ENCODE peak calls at places on chromosomes 4 and X, in ten cellular contexts. B is lower lobe of right lung; J is PC-3; W is naive thymus-derived CD4-positive, alpha-beta T cell; H is tibial nerve; D is OCI-LY7; Z is right lobe of liver; A is H9; T is HCT116; P is uterus. M is an unnamed sample.

GRCh38 chrX:75522565-75523411 is at the start of gene ZDHHC15:
- DNase-seq in H (peak), T (no peak), W (peak), Z (no peak), B (peak), D (no peak), A (peak), J (peak), P (peak), M (no peak)

GRCh38 chr4:46441116-46441859 is 51.4 kb upstream of the GABRA2 start:
- DNase-seq in Z (no peak), J (no peak), T (no peak), B (no peak), W (no peak), P (no peak), D (no peak), H (no peak), A (no peak), M (no peak)

GRCh38 chr4:13535708-13536361 is 8.5 kb downstream of the NKX3-2 start:
- DNase-seq in Z (no peak), B (no peak), J (no peak), P (no peak), D (no peak), H (no peak), A (no peak), T (no peak), W (no peak), M (no peak)

GRCh38 chrX:40300286-40300890 is 202.6 kb upstream of the BCOR start:
- DNase-seq in J (no peak), H (no peak), A (no peak), B (no peak), W (no peak), P (no peak), T (no peak), Z (no peak), D (no peak), M (no peak)

GRCh38 chr4:163048447-163048846 is 118.2 kb downstream of the NAF1 start:
- DNase-seq in A (peak), W (peak), B (no peak), T (peak), J (peak), H (no peak), P (no peak), Z (no peak), D (peak), M (no peak)

GRCh38 chrX:136525738-136526606 is 6.0 kb upstream of the VGLL1 start:
- DNase-seq in P (peak), T (no peak), A (no peak), Z (peak), B (peak), J (peak), H (peak), D (no peak), W (no peak), M (no peak)

GRCh38 chr4:82748176-82748575 is 50.4 kb downstream of the SCD5 start:
- DNase-seq in D (no peak), B (no peak), P (no peak), T (no peak), A (no peak), Z (peak), W (no peak), J (no peak), H (no peak), M (no peak)

GRCh38 chr4:118335316-118335715 is 17.5 kb downstream of the PRSS12 start:
- DNase-seq in D (no peak), H (no peak), P (no peak), A (no peak), T (no peak), Z (no peak), B (no peak), J (no peak), W (no peak), M (no peak)

GRCh38 chr4:90190510-90190909 is 63.3 kb downstream of the CCSER1 start:
- DNase-seq in A (no peak), W (no peak), T (no peak), P (no peak), H (no peak), D (no peak), B (no peak), Z (no peak), J (no peak), M (no peak)

GRCh38 chr4:22476011-22476410 is 39.9 kb downstream of the ADGRA3 start:
- DNase-seq in Z (no peak), D (no peak), T (no peak), B (no peak), J (no peak), A (no peak), P (no peak), W (no peak), H (no peak), M (no peak)

GRCh38 chrX:41407816-41408215 is 39.3 kb upstream of the NYX start:
- DNase-seq in A (no peak), H (no peak), T (no peak), W (no peak), D (no peak), Z (no peak), J (no peak), B (no peak), P (no peak), M (no peak)

GRCh38 chr4:102163404-102164140 is 181.7 kb downstream of the SLC39A8 start:
- DNase-seq in A (no peak), W (no peak), Z (no peak), T (no peak), D (no peak), P (no peak), B (no peak), J (no peak), H (no peak), M (no peak)

GRCh38 chrX:138026211-138026610 is 460.3 kb downstream of the ZIC3 start:
- DNase-seq in H (no peak), Z (no peak), T (no peak), W (no peak), B (no peak), P (no peak), J (peak), D (peak), A (no peak), M (no peak)

GRCh38 chr4:38894340-38894982 is 26.9 kb downstream of the FAM114A1 start:
- DNase-seq in W (no peak), P (no peak), H (no peak), T (no peak), D (peak), A (no peak), B (no peak), Z (no peak), J (peak), M (no peak)

GRCh38 chr4:19329631-19330030 is 922.1 kb upstream of the SLIT2 start:
- DNase-seq in A (no peak), H (no peak), P (no peak), T (no peak), Z (no peak), D (no peak), J (no peak), B (no peak), W (no peak), M (no peak)

GRCh38 chr4:98260047-98260578 is 1.1 kb upstream of the RAP1GDS1 start:
- DNase-seq in T (peak), H (peak), Z (peak), B (no peak), D (peak), P (peak), W (peak), J (peak), A (peak), M (no peak)

GRCh38 chr4:141003193-141003592 is 130.1 kb downstream of the RNF150 start:
- DNase-seq in Z (no peak), A (no peak), H (no peak), W (no peak), B (no peak), J (no peak), D (no peak), P (no peak), T (no peak), M (no peak)

GRCh38 chr4:78954048-78954666 is 14.9 kb upstream of the PAQR3 start:
- DNase-seq in P (no peak), H (peak), A (peak), B (no peak), J (peak), D (peak), W (no peak), Z (no peak), T (peak), M (no peak)

GRCh38 chr4:42361475-42361874 is 35.8 kb upstream of the SHISA3 start:
- DNase-seq in A (no peak), J (no peak), Z (no peak), T (no peak), D (no peak), P (no peak), W (no peak), B (no peak), H (no peak), M (no peak)

GRCh38 chr4:152348670-152349069 is 187.2 kb downstream of the FBXW7 start:
- DNase-seq in W (no peak), A (no peak), J (peak), B (no peak), Z (no peak), T (no peak), H (no peak), P (no peak), D (no peak), M (no peak)

GRCh38 chr4:40333921-40334352 is 1.2 kb upstream of the CHRNA9 start:
- DNase-seq in P (no peak), W (no peak), J (peak), Z (no peak), B (no peak), D (no peak), A (no peak), H (no peak), T (peak), M (no peak)

GRCh38 chr4:36243355-36244256 is 708 bp downstream of the ARAP2 start:
- DNase-seq in H (no peak), Z (peak), J (peak), T (no peak), B (peak), D (no peak), W (peak), P (peak), A (peak), M (no peak)

GRCh38 chr4:67106846-67107467 is 438.3 kb downstream of the CENPC start:
- DNase-seq in H (no peak), A (no peak), Z (no peak), D (no peak), J (no peak), T (no peak), W (no peak), P (no peak), B (no peak), M (no peak)

GRCh38 chr4:145301386-145302080 is 121.1 kb upstream of the OTUD4 start:
- DNase-seq in J (peak), P (no peak), H (no peak), W (no peak), D (no peak), B (no peak), A (no peak), T (no peak), Z (no peak), M (no peak)

GRCh38 chrX:133265331-133265730 is 47.2 kb upstream of the TFDP3 start:
- DNase-seq in T (no peak), D (no peak), A (peak), H (no peak), B (peak), Z (no peak), P (no peak), J (no peak), W (no peak), M (peak)

GRCh38 chrX:93177930-93178329 is 495.4 kb downstream of the NAP1L3 start:
- DNase-seq in P (no peak), H (no peak), J (no peak), A (no peak), Z (no peak), B (no peak), T (no peak), D (no peak), W (no peak), M (no peak)

GRCh38 chr4:87209696-87210095 is 10.7 kb downstream of the KLHL8 start:
- DNase-seq in A (no peak), H (peak), P (peak), D (peak), W (peak), Z (peak), J (no peak), T (no peak), B (peak), M (no peak)

GRCh38 chr4:98601719-98602118 is 56.7 kb downstream of the TSPAN5 start:
- DNase-seq in D (no peak), A (no peak), B (no peak), H (no peak), Z (no peak), T (no peak), P (no peak), J (peak), W (no peak), M (no peak)

GRCh38 chrX:118495958-118496762 is 545 bp downstream of the DOCK11 start:
- DNase-seq in A (peak), J (peak), T (no peak), P (peak), W (peak), D (peak), B (peak), Z (peak), H (peak), M (no peak)

GRCh38 chr4:62670509-62670908 is 1470.4 kb downstream of the ADGRL3 start:
- DNase-seq in H (no peak), A (no peak), Z (no peak), B (no peak), W (no peak), J (no peak), P (no peak), T (no peak), D (no peak), M (no peak)

GRCh38 chrX:68839771-68840170 is 10.9 kb downstream of the EFNB1 start:
- DNase-seq in W (no peak), D (no peak), H (no peak), Z (no peak), P (no peak), A (no peak), B (no peak), J (no peak), T (no peak), M (no peak)

GRCh38 chrX:70500826-70501225 is 56.2 kb downstream of the DLG3 start:
- DNase-seq in T (no peak), B (no peak), Z (no peak), D (no peak), W (no peak), J (no peak), H (no peak), P (no peak), A (no peak), M (no peak)
- H3K27ac ChIP-seq in T (no peak), B (no peak), Z (no peak), D (no peak), W (no peak), J (no peak), H (no peak), P (no peak), A (no peak), M (no peak)

DNA sequence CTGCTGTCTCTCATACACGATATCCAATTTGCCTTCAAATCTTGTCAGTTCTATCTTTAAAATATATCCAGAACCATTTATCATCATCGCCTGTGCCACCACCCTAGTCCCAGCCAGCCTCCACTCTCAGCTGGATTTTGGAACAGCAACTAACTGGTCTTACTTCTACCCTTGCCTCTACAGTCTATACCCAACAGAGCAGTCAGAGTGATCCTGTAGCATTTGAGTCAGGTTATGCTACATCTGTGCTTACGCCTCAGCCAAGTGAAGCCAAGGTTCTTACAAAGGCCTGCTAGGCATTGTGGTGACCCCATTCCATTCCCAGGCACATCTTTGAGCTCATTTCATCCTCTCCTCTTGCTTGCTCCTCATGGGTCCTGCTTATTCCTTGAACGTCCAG is 95.7 kb upstream of the ACSL1 start:
- DNase-seq in T (no peak), A (no peak), Z (no peak), H (no peak), J (no peak), D (no peak), B (no peak), W (no peak), P (no peak), M (no peak)
- H3K27ac ChIP-seq in T (no peak), A (no peak), Z (no peak), H (no peak), J (no peak), D (no peak), B (no peak), W (no peak), P (no peak), M (no peak)

GRCh38 chr4:27027428-27027827 is 166.8 kb downstream of the STIM2 start:
- DNase-seq in D (peak), B (no peak), A (no peak), Z (no peak), J (no peak), H (no peak), W (no peak), P (no peak), T (no peak), M (no peak)
- H3K27ac ChIP-seq in D (no peak), B (no peak), A (no peak), Z (no peak), J (no peak), H (no peak), W (no peak), P (no peak), T (no peak), M (no peak)

DNA sequence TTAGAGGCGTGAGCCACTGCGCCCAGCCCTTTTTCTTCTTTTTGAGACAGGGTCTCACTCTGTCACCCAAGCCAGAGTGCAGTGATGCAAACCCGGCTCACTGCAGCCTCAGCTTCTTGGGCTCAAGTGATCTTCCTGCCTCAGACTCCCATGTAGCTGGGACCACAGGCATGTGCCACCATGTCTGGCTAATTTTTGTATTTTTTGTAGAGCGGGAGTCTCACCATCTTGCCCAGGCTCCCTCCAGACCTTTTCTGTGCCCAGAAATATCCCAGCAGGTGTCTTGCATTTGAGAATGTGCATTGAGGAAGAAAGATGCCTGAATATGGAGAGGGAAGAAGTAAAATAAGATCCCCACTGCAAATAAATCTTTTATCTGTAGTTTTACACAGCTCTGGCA is 58.7 kb downstream of the PPEF2 start:
- DNase-seq in P (no peak), W (no peak), Z (no peak), H (no peak), D (no peak), B (no peak), T (no peak), J (no peak), A (no peak), M (no peak)
- H3K27ac ChIP-seq in P (peak), W (no peak), Z (no peak), H (peak), D (no peak), B (peak), T (no peak), J (no peak), A (no peak), M (no peak)

DNA sequence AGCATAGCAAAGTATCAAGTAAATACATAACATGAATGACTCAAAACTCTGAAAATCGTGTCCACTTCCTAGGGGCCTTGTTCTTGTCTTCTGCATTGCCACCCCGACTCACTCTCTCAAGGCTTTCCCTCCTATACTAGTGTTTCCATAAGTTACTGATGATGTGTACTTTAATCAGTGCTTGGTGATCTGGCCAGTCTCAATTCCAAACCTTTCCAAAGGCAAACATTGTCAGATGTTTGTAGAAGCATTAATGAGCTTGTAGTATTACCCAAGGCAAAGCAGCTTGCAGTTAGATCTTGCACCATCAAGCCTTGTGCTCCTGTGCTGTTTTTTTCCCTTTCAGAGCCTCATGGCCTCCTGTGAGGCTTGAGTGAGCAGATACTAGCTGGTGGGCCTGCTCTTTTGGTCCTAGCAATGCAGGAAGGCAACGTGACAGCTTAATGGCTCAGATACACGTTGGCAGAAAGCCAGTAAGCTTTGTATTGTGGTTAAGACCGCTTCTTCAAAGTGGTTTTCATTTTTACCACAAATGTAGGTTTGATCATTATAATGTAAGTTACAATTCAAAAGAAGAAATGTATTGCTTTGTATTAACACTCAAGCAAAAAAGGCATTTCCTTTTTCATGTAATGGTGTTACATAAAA is 51.8 kb downstream of the RBPJ start:
- DNase-seq in J (peak), H (peak), T (no peak), P (no peak), W (peak), B (no peak), Z (no peak), A (no peak), D (peak), M (no peak)
- H3K27ac ChIP-seq in J (peak), H (no peak), T (no peak), P (no peak), W (no peak), B (no peak), Z (no peak), A (no peak), D (peak), M (no peak)

DNA sequence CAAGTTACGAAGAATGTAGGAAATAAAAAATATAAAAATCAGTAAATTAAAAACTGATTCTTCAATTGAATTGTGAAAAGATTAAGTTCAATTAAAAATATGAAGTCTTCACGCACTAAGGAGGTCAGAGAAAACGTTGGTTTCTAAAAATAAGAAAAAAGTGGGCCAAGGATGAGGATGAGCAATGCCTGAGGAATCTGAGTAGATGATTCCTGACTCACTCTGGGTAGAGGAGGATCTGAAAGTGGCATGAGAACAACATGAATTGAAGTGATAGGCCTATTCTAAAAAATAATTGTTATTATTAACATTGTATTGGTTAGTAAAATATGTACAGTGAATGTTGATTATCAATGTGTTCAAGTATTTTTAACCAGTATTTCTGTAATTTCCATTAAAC is 444.2 kb downstream of the GRIA2 start:
- DNase-seq in A (no peak), W (no peak), D (no peak), B (no peak), H (no peak), Z (no peak), J (peak), P (no peak), T (peak), M (no peak)
- H3K27ac ChIP-seq in A (no peak), W (no peak), D (no peak), B (no peak), H (no peak), Z (no peak), J (no peak), P (no peak), T (no peak), M (no peak)